ENCODE peak calls at places on chromosome 16, in eight cellular contexts. One of them, this sample, is unnamed.

GRCh38 chr16:74724820-74725549 is 24.3 kb upstream of the MLKL start:
- DNase-seq in osteocyte: peak
- DNase-seq in cardiac fibroblast: peak
- DNase-seq in prostate gland: no peak
- DNase-seq in GM06990: no peak
- DNase-seq in GM13977: no peak
- DNase-seq in GM12865: no peak
- DNase-seq in astrocyte of the spinal cord: peak
- DNase-seq in this sample: no peak

GRCh38 chr16:16109453-16110110 is 113.7 kb downstream of the ABCC6 start:
- DNase-seq in osteocyte: no peak
- DNase-seq in cardiac fibroblast: no peak
- DNase-seq in prostate gland: no peak
- DNase-seq in GM06990: no peak
- DNase-seq in GM13977: no peak
- DNase-seq in GM12865: no peak
- DNase-seq in astrocyte of the spinal cord: no peak
- DNase-seq in this sample: no peak

GRCh38 chr16:48613061-48613957 is 3.3 kb upstream of the N4BP1 start:
- DNase-seq in osteocyte: no peak
- DNase-seq in cardiac fibroblast: peak
- DNase-seq in prostate gland: no peak
- DNase-seq in GM06990: peak
- DNase-seq in GM13977: peak
- DNase-seq in GM12865: peak
- DNase-seq in astrocyte of the spinal cord: no peak
- DNase-seq in this sample: peak

GRCh38 chr16:65909310-65910050 is 457.0 kb upstream of the CDH5 start:
- DNase-seq in osteocyte: no peak
- DNase-seq in cardiac fibroblast: no peak
- DNase-seq in prostate gland: no peak
- DNase-seq in GM06990: no peak
- DNase-seq in GM13977: no peak
- DNase-seq in GM12865: peak
- DNase-seq in astrocyte of the spinal cord: no peak
- DNase-seq in this sample: no peak

GRCh38 chr16:68386628-68387027 is 61.7 kb downstream of the SMPD3 start:
- DNase-seq in osteocyte: no peak
- DNase-seq in cardiac fibroblast: no peak
- DNase-seq in prostate gland: no peak
- DNase-seq in GM06990: no peak
- DNase-seq in GM13977: no peak
- DNase-seq in GM12865: no peak
- DNase-seq in astrocyte of the spinal cord: no peak
- DNase-seq in this sample: no peak

GRCh38 chr16:3822366-3823045 is 58.0 kb downstream of the CREBBP start:
- DNase-seq in osteocyte: no peak
- DNase-seq in cardiac fibroblast: peak
- DNase-seq in prostate gland: no peak
- DNase-seq in GM06990: no peak
- DNase-seq in GM13977: no peak
- DNase-seq in GM12865: no peak
- DNase-seq in astrocyte of the spinal cord: no peak
- DNase-seq in this sample: peak

GRCh38 chr16:52629296-52629695 is 82.4 kb upstream of the TOX3 start:
- DNase-seq in osteocyte: no peak
- DNase-seq in cardiac fibroblast: no peak
- DNase-seq in prostate gland: no peak
- DNase-seq in GM06990: no peak
- DNase-seq in GM13977: no peak
- DNase-seq in GM12865: no peak
- DNase-seq in astrocyte of the spinal cord: no peak
- DNase-seq in this sample: no peak

GRCh38 chr16:11007714-11008240 is 63.4 kb downstream of the CLEC16A start:
- DNase-seq in osteocyte: no peak
- DNase-seq in cardiac fibroblast: no peak
- DNase-seq in prostate gland: no peak
- DNase-seq in GM06990: no peak
- DNase-seq in GM13977: no peak
- DNase-seq in GM12865: no peak
- DNase-seq in astrocyte of the spinal cord: no peak
- DNase-seq in this sample: no peak

GRCh38 chr16:89312194-89312593 is 94.7 kb downstream of the ZNF778 start:
- DNase-seq in osteocyte: no peak
- DNase-seq in cardiac fibroblast: no peak
- DNase-seq in prostate gland: no peak
- DNase-seq in GM06990: no peak
- DNase-seq in GM13977: no peak
- DNase-seq in GM12865: no peak
- DNase-seq in astrocyte of the spinal cord: no peak
- DNase-seq in this sample: no peak

GRCh38 chr16:47374629-47375028 is 86.2 kb downstream of the ITFG1 start:
- DNase-seq in osteocyte: no peak
- DNase-seq in cardiac fibroblast: peak
- DNase-seq in prostate gland: no peak
- DNase-seq in GM06990: no peak
- DNase-seq in GM13977: no peak
- DNase-seq in GM12865: no peak
- DNase-seq in astrocyte of the spinal cord: peak
- DNase-seq in this sample: no peak

GRCh38 chr16:88700636-88701482 is 5.3 kb downstream of the RNF166 start:
- DNase-seq in osteocyte: peak
- DNase-seq in cardiac fibroblast: peak
- DNase-seq in prostate gland: peak
- DNase-seq in GM06990: peak
- DNase-seq in GM13977: peak
- DNase-seq in GM12865: peak
- DNase-seq in astrocyte of the spinal cord: peak
- DNase-seq in this sample: peak

GRCh38 chr16:28543072-28543471 is 4.3 kb upstream of the NUPR1 start:
- DNase-seq in osteocyte: no peak
- DNase-seq in cardiac fibroblast: no peak
- DNase-seq in prostate gland: peak
- DNase-seq in GM06990: no peak
- DNase-seq in GM13977: no peak
- DNase-seq in GM12865: peak
- DNase-seq in astrocyte of the spinal cord: no peak
- DNase-seq in this sample: no peak

GRCh38 chr16:66568355-66568754 is 2.1 kb downstream of the CMTM1 start:
- DNase-seq in osteocyte: no peak
- DNase-seq in cardiac fibroblast: peak
- DNase-seq in prostate gland: no peak
- DNase-seq in GM06990: no peak
- DNase-seq in GM13977: no peak
- DNase-seq in GM12865: no peak
- DNase-seq in astrocyte of the spinal cord: no peak
- DNase-seq in this sample: no peak

GRCh38 chr16:57576429-57576870 is 34.0 kb downstream of the ADGRG5 start:
- DNase-seq in osteocyte: peak
- DNase-seq in cardiac fibroblast: peak
- DNase-seq in prostate gland: peak
- DNase-seq in GM06990: no peak
- DNase-seq in GM13977: peak
- DNase-seq in GM12865: peak
- DNase-seq in astrocyte of the spinal cord: peak
- DNase-seq in this sample: peak

GRCh38 chr16:12091569-12092346 is 115.2 kb downstream of the SNX29 start:
- DNase-seq in osteocyte: no peak
- DNase-seq in cardiac fibroblast: no peak
- DNase-seq in prostate gland: no peak
- DNase-seq in GM06990: no peak
- DNase-seq in GM13977: no peak
- DNase-seq in GM12865: no peak
- DNase-seq in astrocyte of the spinal cord: no peak
- DNase-seq in this sample: no peak

DNA sequence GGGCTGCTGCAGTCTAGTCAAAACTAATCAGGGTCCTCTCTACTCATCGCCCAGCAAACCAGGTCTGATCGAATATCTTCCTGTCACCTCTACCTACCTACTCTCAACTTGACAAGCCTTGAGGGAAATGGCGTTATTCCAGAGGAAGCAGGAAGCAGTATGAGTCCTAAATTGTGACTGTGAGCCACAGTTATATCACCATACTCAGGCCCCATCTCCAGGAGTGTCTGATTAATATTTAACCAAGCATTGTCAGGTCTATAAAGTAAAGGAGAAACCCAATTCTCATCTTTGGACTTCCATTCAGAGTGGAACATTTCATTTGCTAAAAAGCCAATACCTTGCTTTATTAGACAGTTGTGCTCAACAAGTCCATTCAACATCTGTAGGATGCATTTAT is 17.8 kb upstream of the CLEC3A start:
- DNase-seq in osteocyte: no peak
- DNase-seq in cardiac fibroblast: no peak
- DNase-seq in prostate gland: no peak
- DNase-seq in GM06990: no peak
- DNase-seq in GM13977: no peak
- DNase-seq in GM12865: no peak
- DNase-seq in astrocyte of the spinal cord: no peak
- DNase-seq in this sample: no peak
- TF ChIP-seq CTCF in osteocyte: no peak
- TF ChIP-seq CTCF in cardiac fibroblast: no peak
- TF ChIP-seq CTCF in prostate gland: no peak
- TF ChIP-seq CTCF in GM06990: no peak
- TF ChIP-seq CTCF in GM13977: no peak
- TF ChIP-seq CTCF in GM12865: no peak
- TF ChIP-seq CTCF in astrocyte of the spinal cord: no peak
- TF ChIP-seq CTCF in this sample: no peak

DNA sequence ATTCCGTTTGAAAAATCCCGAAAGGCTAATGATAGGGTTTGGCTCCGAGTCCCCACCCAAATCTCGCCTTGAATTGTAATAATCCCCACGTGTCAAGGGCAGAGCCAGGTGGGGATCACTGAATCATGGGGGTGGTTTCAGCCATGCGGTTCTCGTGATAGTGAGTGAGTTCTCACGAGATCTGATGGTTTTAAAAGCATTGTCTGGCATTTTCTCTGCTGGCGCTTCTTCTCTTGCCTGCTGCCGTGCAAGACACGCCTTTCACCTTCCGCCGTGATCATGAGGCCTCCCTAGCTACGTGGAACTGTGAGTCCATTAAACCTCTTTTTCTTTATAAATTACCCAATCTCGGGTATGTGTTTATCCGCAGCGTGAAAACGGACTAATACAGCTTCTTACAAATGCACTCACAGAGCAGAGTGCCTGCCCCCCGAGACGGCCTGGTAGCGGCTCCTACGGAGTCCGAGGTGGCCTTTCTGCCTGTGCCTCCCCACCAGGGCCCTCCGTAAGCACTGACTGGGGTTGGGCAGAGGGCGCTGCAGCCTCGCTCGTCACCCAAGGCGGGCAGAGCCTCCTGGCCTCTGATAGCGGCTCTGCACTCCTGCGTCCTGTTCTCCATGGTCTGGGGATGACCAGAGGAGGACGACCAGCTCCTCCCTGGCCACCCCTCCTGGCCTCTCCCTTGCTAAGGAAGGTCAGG is 131.7 kb downstream of the FOXL1 start:
- DNase-seq in osteocyte: no peak
- DNase-seq in cardiac fibroblast: no peak
- DNase-seq in prostate gland: no peak
- DNase-seq in GM06990: no peak
- DNase-seq in GM13977: no peak
- DNase-seq in GM12865: no peak
- DNase-seq in astrocyte of the spinal cord: no peak
- DNase-seq in this sample: no peak
- TF ChIP-seq CTCF in osteocyte: no peak
- TF ChIP-seq CTCF in cardiac fibroblast: no peak
- TF ChIP-seq CTCF in prostate gland: no peak
- TF ChIP-seq CTCF in GM06990: no peak
- TF ChIP-seq CTCF in GM13977: no peak
- TF ChIP-seq CTCF in GM12865: no peak
- TF ChIP-seq CTCF in astrocyte of the spinal cord: no peak
- TF ChIP-seq CTCF in this sample: no peak

DNA sequence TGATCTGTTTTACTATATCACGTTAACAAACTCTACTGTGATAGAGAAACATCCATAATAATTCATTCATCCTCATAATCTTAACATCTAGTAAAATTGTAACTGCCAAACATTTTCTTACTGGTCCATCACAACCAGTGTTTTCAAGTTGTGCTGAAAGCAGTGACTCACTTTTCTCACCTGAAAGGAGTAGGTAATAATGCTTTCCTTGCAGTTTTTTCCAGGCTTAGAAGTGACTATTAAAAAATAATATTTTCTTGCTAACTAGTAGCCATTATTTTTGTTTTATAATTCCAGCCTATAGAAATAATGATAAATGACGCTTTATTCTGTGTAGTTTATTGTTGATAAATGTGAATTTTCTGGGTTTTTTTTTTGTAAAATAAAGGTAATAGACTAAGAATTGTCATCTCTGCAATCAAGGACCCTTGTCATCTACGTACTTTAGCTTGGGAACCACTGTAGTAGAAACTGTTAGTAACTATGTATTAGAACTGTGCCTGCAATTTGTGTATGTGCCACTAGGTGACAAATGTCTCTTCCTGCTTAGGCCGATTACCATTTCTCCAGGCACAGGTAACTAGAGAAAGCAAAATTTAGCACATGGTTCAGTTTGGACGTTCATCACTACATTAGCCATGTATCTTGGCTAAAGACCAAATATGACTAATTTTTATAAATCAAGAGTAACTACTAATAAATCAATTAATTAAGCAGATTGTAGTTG is 409.4 kb upstream of the ERCC4 start:
- DNase-seq in osteocyte: no peak
- DNase-seq in cardiac fibroblast: no peak
- DNase-seq in prostate gland: no peak
- DNase-seq in GM06990: no peak
- DNase-seq in GM13977: no peak
- DNase-seq in GM12865: peak
- DNase-seq in astrocyte of the spinal cord: no peak
- DNase-seq in this sample: no peak
- TF ChIP-seq CTCF in osteocyte: no peak
- TF ChIP-seq CTCF in cardiac fibroblast: no peak
- TF ChIP-seq CTCF in prostate gland: no peak
- TF ChIP-seq CTCF in GM06990: peak
- TF ChIP-seq CTCF in GM13977: no peak
- TF ChIP-seq CTCF in GM12865: peak
- TF ChIP-seq CTCF in astrocyte of the spinal cord: no peak
- TF ChIP-seq CTCF in this sample: peak

GRCh38 chr16:72025404-72026114 is 17.0 kb downstream of the DHODH start:
- DNase-seq in osteocyte: no peak
- DNase-seq in cardiac fibroblast: no peak
- DNase-seq in prostate gland: no peak
- DNase-seq in GM06990: no peak
- DNase-seq in GM13977: no peak
- DNase-seq in GM12865: no peak
- DNase-seq in astrocyte of the spinal cord: no peak
- DNase-seq in this sample: no peak

GRCh38 chr16:72018470-72018869 is 9.9 kb downstream of the DHODH start:
- DNase-seq in osteocyte: no peak
- DNase-seq in cardiac fibroblast: no peak
- DNase-seq in prostate gland: no peak
- DNase-seq in GM06990: no peak
- DNase-seq in GM13977: no peak
- DNase-seq in GM12865: no peak
- DNase-seq in astrocyte of the spinal cord: no peak
- DNase-seq in this sample: no peak

GRCh38 chr16:72023962-72024361 is 15.4 kb downstream of the DHODH start:
- DNase-seq in osteocyte: no peak
- DNase-seq in cardiac fibroblast: no peak
- DNase-seq in prostate gland: no peak
- DNase-seq in GM06990: no peak
- DNase-seq in GM13977: no peak
- DNase-seq in GM12865: no peak
- DNase-seq in astrocyte of the spinal cord: no peak
- DNase-seq in this sample: no peak

GRCh38 chr16:72024862-72025382 is 16.4 kb downstream of the DHODH start:
- DNase-seq in osteocyte: no peak
- DNase-seq in cardiac fibroblast: no peak
- DNase-seq in prostate gland: no peak
- DNase-seq in GM06990: no peak
- DNase-seq in GM13977: no peak
- DNase-seq in GM12865: no peak
- DNase-seq in astrocyte of the spinal cord: no peak
- DNase-seq in this sample: no peak

GRCh38 chr16:72021043-72021442 is 12.5 kb downstream of the DHODH start:
- DNase-seq in osteocyte: no peak
- DNase-seq in cardiac fibroblast: no peak
- DNase-seq in prostate gland: no peak
- DNase-seq in GM06990: no peak
- DNase-seq in GM13977: no peak
- DNase-seq in GM12865: no peak
- DNase-seq in astrocyte of the spinal cord: no peak
- DNase-seq in this sample: no peak
- TF ChIP-seq CTCF in osteocyte: peak
- TF ChIP-seq CTCF in cardiac fibroblast: peak
- TF ChIP-seq CTCF in prostate gland: no peak
- TF ChIP-seq CTCF in GM06990: peak
- TF ChIP-seq CTCF in GM13977: no peak
- TF ChIP-seq CTCF in GM12865: no peak
- TF ChIP-seq CTCF in astrocyte of the spinal cord: peak
- TF ChIP-seq CTCF in this sample: no peak